ENCODE peak calls at places on chromosomes 6 and 20, in five cellular contexts. One of them, this sample, is unnamed.

GRCh38 chr20:51428451-51429143 is 113.9 kb downstream of the NFATC2 start:
- DNase-seq in GM23338: peak
- DNase-seq in A549: no peak
- DNase-seq in choroid plexus epithelial cell: peak
- DNase-seq in heart left ventricle: peak
- DNase-seq in this sample: no peak

GRCh38 chr20:1942061-1942460 is 46.9 kb downstream of the SIRPA start:
- DNase-seq in GM23338: no peak
- DNase-seq in A549: no peak
- DNase-seq in choroid plexus epithelial cell: no peak
- DNase-seq in heart left ventricle: no peak
- DNase-seq in this sample: no peak

GRCh38 chr20:17725094-17725835 is 25.5 kb downstream of the BANF2 start:
- DNase-seq in GM23338: no peak
- DNase-seq in A549: no peak
- DNase-seq in choroid plexus epithelial cell: no peak
- DNase-seq in heart left ventricle: no peak
- DNase-seq in this sample: no peak

GRCh38 chr6:40897390-40898003 is 141.5 kb downstream of the UNC5CL start:
- DNase-seq in GM23338: no peak
- DNase-seq in A549: no peak
- DNase-seq in choroid plexus epithelial cell: no peak
- DNase-seq in heart left ventricle: no peak
- DNase-seq in this sample: no peak

GRCh38 chr6:20841806-20842205 is 307.5 kb downstream of the CDKAL1 start:
- DNase-seq in GM23338: no peak
- DNase-seq in A549: no peak
- DNase-seq in choroid plexus epithelial cell: no peak
- DNase-seq in heart left ventricle: no peak
- DNase-seq in this sample: no peak

GRCh38 chr20:513429-513828 is 30.2 kb downstream of the CSNK2A1 start:
- DNase-seq in GM23338: no peak
- DNase-seq in A549: no peak
- DNase-seq in choroid plexus epithelial cell: peak
- DNase-seq in heart left ventricle: no peak
- DNase-seq in this sample: no peak

GRCh38 chr6:125809771-125810315 is 19.1 kb downstream of the NCOA7 start:
- DNase-seq in GM23338: no peak
- DNase-seq in A549: no peak
- DNase-seq in choroid plexus epithelial cell: no peak
- DNase-seq in heart left ventricle: no peak
- DNase-seq in this sample: no peak

GRCh38 chr6:160507420-160507819 is 156.7 kb downstream of the LPA start:
- DNase-seq in GM23338: no peak
- DNase-seq in A549: no peak
- DNase-seq in choroid plexus epithelial cell: no peak
- DNase-seq in heart left ventricle: no peak
- DNase-seq in this sample: no peak

GRCh38 chr6:167550936-167551633 is 226.2 kb downstream of the TTLL2 start:
- DNase-seq in GM23338: no peak
- DNase-seq in A549: no peak
- DNase-seq in choroid plexus epithelial cell: peak
- DNase-seq in heart left ventricle: peak
- DNase-seq in this sample: no peak

GRCh38 chr6:65202738-65203137 is 504.3 kb downstream of the EYS start:
- DNase-seq in GM23338: no peak
- DNase-seq in A549: no peak
- DNase-seq in choroid plexus epithelial cell: no peak
- DNase-seq in heart left ventricle: no peak
- DNase-seq in this sample: no peak

GRCh38 chr20:3082955-3083952 is 1.3 kb downstream of the AVP start:
- DNase-seq in GM23338: peak
- DNase-seq in A549: no peak
- DNase-seq in choroid plexus epithelial cell: no peak
- DNase-seq in heart left ventricle: no peak
- DNase-seq in this sample: no peak

GRCh38 chr6:25041676-25042598 is 106.2 kb upstream of the RIPOR2 start:
- DNase-seq in GM23338: peak
- DNase-seq in A549: no peak
- DNase-seq in choroid plexus epithelial cell: no peak
- DNase-seq in heart left ventricle: no peak
- DNase-seq in this sample: no peak

GRCh38 chr20:22974354-22974753 is 60.8 kb upstream of the SSTR4 start:
- DNase-seq in GM23338: peak
- DNase-seq in A549: no peak
- DNase-seq in choroid plexus epithelial cell: peak
- DNase-seq in heart left ventricle: no peak
- DNase-seq in this sample: no peak

GRCh38 chr6:122033564-122034181 is 365.8 kb upstream of the HSF2 start:
- DNase-seq in GM23338: peak
- DNase-seq in A549: peak
- DNase-seq in choroid plexus epithelial cell: peak
- DNase-seq in heart left ventricle: no peak
- DNase-seq in this sample: no peak

GRCh38 chr6:124131259-124131658 is 327.6 kb downstream of the NKAIN2 start:
- DNase-seq in GM23338: no peak
- DNase-seq in A549: no peak
- DNase-seq in choroid plexus epithelial cell: peak
- DNase-seq in heart left ventricle: no peak
- DNase-seq in this sample: peak

GRCh38 chr20:1245578-1245977 is 19.7 kb downstream of the RAD21L1 start:
- DNase-seq in GM23338: no peak
- DNase-seq in A549: no peak
- DNase-seq in choroid plexus epithelial cell: no peak
- DNase-seq in heart left ventricle: no peak
- DNase-seq in this sample: no peak

GRCh38 chr6:111773501-111774345 is 99.5 kb downstream of the FYN start:
- DNase-seq in GM23338: no peak
- DNase-seq in A549: no peak
- DNase-seq in choroid plexus epithelial cell: no peak
- DNase-seq in heart left ventricle: no peak
- DNase-seq in this sample: no peak

GRCh38 chr20:38190936-38191371 is 25.9 kb upstream of the TGM2 start:
- DNase-seq in GM23338: no peak
- DNase-seq in A549: no peak
- DNase-seq in choroid plexus epithelial cell: no peak
- DNase-seq in heart left ventricle: no peak
- DNase-seq in this sample: no peak

GRCh38 chr6:154157082-154157481 is 118.0 kb downstream of the OPRM1 start:
- DNase-seq in GM23338: no peak
- DNase-seq in A549: no peak
- DNase-seq in choroid plexus epithelial cell: no peak
- DNase-seq in heart left ventricle: no peak
- DNase-seq in this sample: no peak

GRCh38 chr6:166172546-166172945 is 4.9 kb upstream of the TBXT start:
- DNase-seq in GM23338: no peak
- DNase-seq in A549: no peak
- DNase-seq in choroid plexus epithelial cell: no peak
- DNase-seq in heart left ventricle: no peak
- DNase-seq in this sample: no peak

GRCh38 chr20:6583134-6583738 is 184.2 kb upstream of the BMP2 start:
- DNase-seq in GM23338: peak
- DNase-seq in A549: peak
- DNase-seq in choroid plexus epithelial cell: peak
- DNase-seq in heart left ventricle: no peak
- DNase-seq in this sample: peak

GRCh38 chr6:35727935-35728662 is 8.7 kb upstream of the ARMC12 start:
- DNase-seq in GM23338: peak
- DNase-seq in A549: peak
- DNase-seq in choroid plexus epithelial cell: peak
- DNase-seq in heart left ventricle: peak
- DNase-seq in this sample: no peak

GRCh38 chr6:1110164-1110563 is 201.7 kb upstream of the FOXQ1 start:
- DNase-seq in GM23338: no peak
- DNase-seq in A549: no peak
- DNase-seq in choroid plexus epithelial cell: no peak
- DNase-seq in heart left ventricle: no peak
- DNase-seq in this sample: no peak

GRCh38 chr6:158815915-158816314 is 3.3 kb downstream of the EZR start:
- DNase-seq in GM23338: no peak
- DNase-seq in A549: no peak
- DNase-seq in choroid plexus epithelial cell: no peak
- DNase-seq in heart left ventricle: no peak
- DNase-seq in this sample: no peak

GRCh38 chr6:158810149-158811095 is 8.7 kb downstream of the EZR start:
- DNase-seq in GM23338: no peak
- DNase-seq in A549: no peak
- DNase-seq in choroid plexus epithelial cell: no peak
- DNase-seq in heart left ventricle: no peak
- DNase-seq in this sample: no peak

GRCh38 chr6:158815379-158815724 is 3.8 kb downstream of the EZR start:
- DNase-seq in GM23338: no peak
- DNase-seq in A549: no peak
- DNase-seq in choroid plexus epithelial cell: no peak
- DNase-seq in heart left ventricle: no peak
- DNase-seq in this sample: no peak

GRCh38 chr6:158812611-158813010 is 6.6 kb downstream of the EZR start:
- DNase-seq in GM23338: no peak
- DNase-seq in A549: no peak
- DNase-seq in choroid plexus epithelial cell: no peak
- DNase-seq in heart left ventricle: no peak
- DNase-seq in this sample: no peak

DNA sequence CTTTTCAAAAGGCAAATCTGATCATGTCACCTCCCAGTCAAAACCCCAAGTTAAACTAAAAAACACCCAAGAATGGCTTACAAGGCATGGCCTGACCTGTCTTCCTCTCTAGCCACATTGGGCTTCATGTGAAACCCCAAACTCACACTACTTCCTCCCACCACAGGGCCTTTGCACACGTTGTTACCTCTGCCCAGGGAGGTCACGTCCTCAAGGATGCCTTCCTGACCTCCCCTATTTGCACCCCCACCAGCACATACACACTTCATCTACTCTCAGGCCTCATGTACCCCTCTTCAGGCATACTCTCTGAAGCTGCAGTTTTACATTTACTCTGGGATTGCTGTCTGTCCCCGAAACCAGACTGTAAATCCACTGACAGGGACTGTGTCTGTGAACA is 6.1 kb downstream of the EZR start:
- DNase-seq in GM23338: no peak
- DNase-seq in A549: no peak
- DNase-seq in choroid plexus epithelial cell: no peak
- DNase-seq in heart left ventricle: no peak
- DNase-seq in this sample: no peak
- H3K4me3 ChIP-seq in GM23338: no peak
- H3K4me3 ChIP-seq in A549: peak
- H3K4me3 ChIP-seq in choroid plexus epithelial cell: no peak
- H3K4me3 ChIP-seq in heart left ventricle: no peak
- H3K4me3 ChIP-seq in this sample: no peak

GRCh38 chr20:5133998-5134397 is 7.2 kb downstream of the CDS2 start:
- DNase-seq in GM23338: no peak
- DNase-seq in A549: no peak
- DNase-seq in choroid plexus epithelial cell: no peak
- DNase-seq in heart left ventricle: no peak
- DNase-seq in this sample: no peak

GRCh38 chr20:5131502-5131901 is 4.7 kb downstream of the CDS2 start:
- DNase-seq in GM23338: no peak
- DNase-seq in A549: no peak
- DNase-seq in choroid plexus epithelial cell: no peak
- DNase-seq in heart left ventricle: no peak
- DNase-seq in this sample: no peak

GRCh38 chr20:5136096-5136495 is 9.3 kb downstream of the CDS2 start:
- DNase-seq in GM23338: peak
- DNase-seq in A549: no peak
- DNase-seq in choroid plexus epithelial cell: no peak
- DNase-seq in heart left ventricle: no peak
- DNase-seq in this sample: no peak

GRCh38 chr20:5140195-5140594 is 13.4 kb downstream of the CDS2 start:
- DNase-seq in GM23338: no peak
- DNase-seq in A549: no peak
- DNase-seq in choroid plexus epithelial cell: no peak
- DNase-seq in heart left ventricle: no peak
- DNase-seq in this sample: no peak

DNA sequence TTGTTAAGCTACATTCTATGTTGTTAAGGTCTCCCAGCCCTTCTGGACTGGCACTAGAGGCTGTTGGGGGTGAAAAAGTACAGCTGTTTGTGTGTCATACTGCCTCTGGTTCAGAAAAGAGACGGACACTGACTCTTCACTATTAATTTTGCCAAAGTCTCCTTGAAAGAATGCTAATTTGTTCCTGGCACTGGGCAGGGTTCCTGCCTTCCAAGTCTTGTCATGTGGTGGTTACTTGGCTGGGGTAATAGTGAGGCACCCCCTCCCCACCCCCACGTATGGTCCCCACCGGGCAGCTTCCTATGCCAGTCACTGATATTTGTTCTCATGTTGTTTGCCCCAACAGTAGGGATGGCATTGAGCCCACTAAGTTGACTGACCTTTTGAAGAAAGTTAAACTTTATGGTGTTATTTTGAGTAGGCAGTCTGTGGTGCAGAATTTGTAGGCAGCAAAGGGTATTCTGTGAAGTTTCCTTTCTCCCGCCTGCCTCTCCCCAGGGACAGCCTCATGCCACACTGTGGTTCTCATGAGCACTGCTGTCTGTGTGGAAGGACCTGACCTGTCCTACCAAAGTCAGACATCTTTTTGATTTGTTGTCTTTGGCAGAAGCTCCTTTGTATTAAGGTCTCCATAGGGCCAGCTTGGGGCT is 8.7 kb downstream of the CDS2 start:
- DNase-seq in GM23338: no peak
- DNase-seq in A549: no peak
- DNase-seq in choroid plexus epithelial cell: no peak
- DNase-seq in heart left ventricle: no peak
- DNase-seq in this sample: no peak
- H3K4me3 ChIP-seq in GM23338: no peak
- H3K4me3 ChIP-seq in A549: no peak
- H3K4me3 ChIP-seq in choroid plexus epithelial cell: no peak
- H3K4me3 ChIP-seq in heart left ventricle: no peak
- H3K4me3 ChIP-seq in this sample: no peak

GRCh38 chr6:82364087-82365010 is 732 bp downstream of the TPBG start:
- DNase-seq in GM23338: peak
- DNase-seq in A549: peak
- DNase-seq in choroid plexus epithelial cell: peak
- DNase-seq in heart left ventricle: peak
- DNase-seq in this sample: no peak
- H3K4me3 ChIP-seq in GM23338: peak
- H3K4me3 ChIP-seq in A549: peak
- H3K4me3 ChIP-seq in choroid plexus epithelial cell: peak
- H3K4me3 ChIP-seq in heart left ventricle: peak
- H3K4me3 ChIP-seq in this sample: peak

DNA sequence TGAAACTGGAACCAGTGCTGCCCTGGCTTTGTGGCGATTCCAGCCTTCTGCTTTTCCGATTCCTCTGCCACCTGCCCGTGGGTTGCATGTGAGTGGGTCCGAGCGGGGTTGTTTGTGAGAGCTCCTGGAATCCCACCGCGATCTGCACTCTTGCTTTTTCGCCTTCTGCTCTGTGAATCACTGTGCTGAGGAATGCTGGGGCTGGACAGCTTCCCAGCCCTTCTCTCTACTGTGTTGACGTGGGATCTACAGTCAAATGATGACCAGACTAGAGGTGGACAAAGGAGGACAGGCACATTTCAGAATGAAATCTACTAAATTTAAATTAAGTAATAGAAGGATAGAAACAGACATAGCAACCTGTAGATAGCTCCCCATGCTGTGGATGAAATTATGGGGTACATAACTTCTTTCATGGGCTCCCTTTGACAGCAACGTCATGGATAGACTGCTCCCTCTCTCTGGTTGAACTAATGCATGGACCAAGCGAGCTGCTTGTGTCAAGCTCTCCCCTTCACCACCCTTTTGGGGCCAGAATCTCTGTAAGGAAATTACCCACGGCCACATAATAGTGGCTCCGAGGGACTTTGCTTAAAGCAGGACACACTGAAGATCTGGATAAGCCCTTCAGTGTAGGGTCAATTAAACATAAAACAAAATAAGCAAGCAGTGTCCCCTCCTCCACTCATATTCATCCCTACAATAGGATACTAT is 2.0 kb downstream of the FNDC1 start:
- DNase-seq in GM23338: no peak
- DNase-seq in A549: no peak
- DNase-seq in choroid plexus epithelial cell: peak
- DNase-seq in heart left ventricle: peak
- DNase-seq in this sample: no peak
- H3K4me3 ChIP-seq in GM23338: peak
- H3K4me3 ChIP-seq in A549: no peak
- H3K4me3 ChIP-seq in choroid plexus epithelial cell: peak
- H3K4me3 ChIP-seq in heart left ventricle: no peak
- H3K4me3 ChIP-seq in this sample: no peak

This sample was measured in SK-N-MC.